ENCODE peak calls at places on chromosomes 3 and 15, in eight cellular contexts. I is HCT116, F is A549, L is GM12878, D is GM23338, E is K562, W is SK-N-SH, H is HepG2. G is an unnamed sample.
A peak's percentile ranks its signal among the peaks of the same experiment; 100 is the strongest.

GRCh38 chr15:53644681-53645080 is 114.8 kb downstream of the WDR72 start:
- DNase-seq in W (no peak), E (no peak), L (no peak), D (no peak), F (no peak), I (no peak), H (no peak), G (no peak)

GRCh38 chr15:69232144-69232543 is 66.6 kb upstream of the PAQR5 start:
- DNase-seq in E (no peak), F (no peak), H (no peak), L (no peak), I (no peak), D (no peak), W (no peak), G (no peak)

GRCh38 chr15:59996498-59997041 is 7.5 kb upstream of the FOXB1 start:
- DNase-seq in E (no peak), F (no peak), W (peak; percentile 15), H (peak; percentile 14), I (no peak), L (no peak), D (peak; percentile 64), G (no peak)

GRCh38 chr3:184227481-184227935 is 1.9 kb upstream of the VWA5B2 start:
- DNase-seq in F (peak; percentile 71), H (peak; percentile 44), W (peak; percentile 71), I (no peak), E (peak; percentile 80), L (no peak), D (peak; percentile 72), G (peak; percentile 35)

GRCh38 chr3:13073042-13073906 is at the start of gene IQSEC1:
- DNase-seq in L (no peak), D (peak; percentile 90), W (peak; percentile 94), I (no peak), F (no peak), E (peak; percentile 56), H (no peak), G (no peak)

GRCh38 chr15:73782339-73782979 is 29.3 kb upstream of the INSYN1 start:
- DNase-seq in I (no peak), L (no peak), W (no peak), E (no peak), F (no peak), H (no peak), D (no peak), G (no peak)

GRCh38 chr3:52707585-52707984 is 1.7 kb downstream of the SPCS1 start:
- DNase-seq in W (no peak), F (no peak), E (no peak), H (no peak), D (no peak), I (no peak), L (peak; percentile 55), G (no peak)

GRCh38 chr3:101943028-101943427 is 93.7 kb downstream of the NFKBIZ start:
- DNase-seq in W (no peak), H (no peak), I (no peak), D (no peak), E (no peak), L (no peak), F (no peak), G (no peak)

GRCh38 chr3:111906667-111907066 is 47.6 kb downstream of the PHLDB2 start:
- DNase-seq in F (no peak), H (no peak), I (no peak), E (no peak), W (no peak), D (no peak), L (no peak), G (no peak)

GRCh38 chr15:85128636-85129035 is 147.0 kb downstream of the PDE8A start:
- DNase-seq in F (no peak), H (no peak), I (no peak), E (no peak), L (no peak), D (no peak), W (no peak), G (no peak)

GRCh38 chr3:184333700-184334099 is 3.7 kb upstream of the FAM131A start:
- DNase-seq in F (no peak), W (no peak), D (no peak), I (no peak), H (no peak), E (no peak), L (no peak), G (no peak)

GRCh38 chr15:69422336-69422895 is 8.3 kb downstream of the KIF23 start:
- DNase-seq in I (no peak), F (no peak), E (no peak), W (no peak), H (no peak), L (no peak), D (no peak), G (no peak)

GRCh38 chr3:193872265-193872753 is 263.6 kb upstream of the HES1 start:
- DNase-seq in D (no peak), F (peak; percentile 60), H (peak; percentile 70), W (peak; percentile 30), I (peak; percentile 97), E (peak; percentile 52), L (no peak), G (peak; percentile 94)

DNA sequence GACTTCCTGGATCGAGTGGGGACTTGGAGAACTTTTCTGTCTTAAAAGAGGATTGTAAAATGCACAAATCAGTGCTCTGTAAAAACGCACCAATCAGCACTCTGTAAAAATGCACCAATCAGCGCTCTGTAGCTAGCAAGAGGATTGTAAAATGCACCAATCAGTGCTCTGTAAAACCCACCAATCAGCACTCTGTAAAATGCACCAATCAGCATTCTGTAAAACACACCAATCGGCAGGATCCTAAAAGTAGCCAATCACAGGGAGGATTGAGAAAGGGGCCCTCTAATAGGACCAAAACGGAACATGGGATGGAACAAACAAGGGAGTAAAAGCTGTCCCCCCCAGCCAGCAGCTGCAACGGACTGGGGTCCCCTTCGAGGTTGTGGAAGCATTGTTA is 587.4 kb upstream of the ALCAM start:
- DNase-seq in I (no peak), D (no peak), H (no peak), E (no peak), F (no peak), W (no peak), L (no peak), G (no peak)
- TF ChIP-seq REST in I (no peak), D (no peak), H (no peak), E (no peak), F (no peak), W (no peak), L (no peak), G (no peak)

GRCh38 chr3:115232167-115232566 is 85.1 kb upstream of the ZBTB20 start:
- DNase-seq in D (no peak), L (no peak), I (no peak), H (no peak), E (no peak), W (no peak), F (no peak), G (no peak)
- H3K4me3 ChIP-seq in D (no peak overlapping the region), L (no peak overlapping the region), I (no peak overlapping the region), H (no peak overlapping the region), E (no peak overlapping the region), W (no peak overlapping the region), F (no peak overlapping the region), G (no peak overlapping the region)

GRCh38 chr3:71425491-71426071 is 157.9 kb downstream of the FOXP1 start:
- DNase-seq in H (no peak), D (no peak), I (no peak), W (no peak), L (no peak), E (no peak), F (no peak), G (no peak)
- H3K4me1 ChIP-seq in H (no peaks in the 10 kb centered on the region), D (peaks cover 9% of the 10 kb centered on the region), I (no peaks in the 10 kb centered on the region), W (peaks cover 10% of the 10 kb centered on the region), L (peaks cover 13% of the 10 kb centered on the region), E (peaks cover 15% of the 10 kb centered on the region), F (peaks cover 9% of the 10 kb centered on the region), G (no peaks in the 10 kb centered on the region)

DNA sequence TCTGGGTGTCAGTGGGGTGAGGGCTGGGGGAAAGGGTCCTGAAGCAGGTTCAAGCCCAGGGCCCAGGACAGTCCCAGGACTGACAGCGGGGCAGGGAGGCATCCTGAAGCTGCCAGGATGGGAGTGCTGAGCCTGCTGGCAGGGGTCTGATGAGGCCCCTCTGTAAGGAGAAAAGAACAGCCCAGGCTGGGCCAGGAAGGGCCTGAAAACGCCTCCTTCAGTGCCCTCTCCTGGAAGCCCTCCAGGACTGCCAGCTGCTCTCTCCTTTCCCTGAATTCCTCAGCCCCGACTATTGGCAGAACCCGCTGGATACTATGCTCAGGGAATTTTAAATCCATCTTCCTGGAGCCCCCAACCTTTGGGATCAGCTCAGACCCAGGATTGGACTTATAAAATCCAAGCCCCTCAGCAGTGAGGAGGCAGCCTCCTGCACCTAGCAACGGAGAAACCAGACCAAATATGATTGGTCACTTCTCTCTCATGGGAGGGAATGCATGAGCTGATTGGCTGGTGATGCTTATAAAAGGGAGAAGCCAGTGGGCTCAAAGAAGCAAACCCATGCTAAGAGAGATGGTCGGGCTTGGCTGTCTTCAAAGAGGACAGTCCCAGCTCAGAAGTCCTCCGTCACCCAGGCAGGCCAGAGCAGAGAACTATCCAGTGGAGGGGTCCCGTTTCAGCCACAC is 203.5 kb upstream of the LINGO1 start:
- DNase-seq in L (no peak), D (peak; percentile 64), F (peak; percentile 72), H (no peak), I (peak; percentile 26), E (peak; percentile 50), W (peak; percentile 79), G (no peak)
- TF ChIP-seq REST in L (no peak), D (no peak), F (no peak), H (no peak), I (no peak), E (no peak), W (no peak), G (no peak)

GRCh38 chr3:118766306-118766669 is 268.4 kb downstream of the IGSF11 start:
- DNase-seq in E (no peak), H (no peak), I (no peak), W (no peak), L (no peak), D (no peak), F (no peak), G (no peak)

GRCh38 chr3:118755402-118755801 is 279.2 kb downstream of the IGSF11 start:
- DNase-seq in E (no peak), F (no peak), L (no peak), H (no peak), D (no peak), W (no peak), I (no peak), G (no peak)

GRCh38 chr3:118765636-118766305 is 268.9 kb downstream of the IGSF11 start:
- DNase-seq in L (no peak), H (no peak), F (no peak), D (no peak), I (no peak), E (no peak), W (no peak), G (no peak)

GRCh38 chr3:118760611-118761606 is 273.7 kb downstream of the IGSF11 start:
- DNase-seq in I (no peak), F (no peak), D (peak; percentile 79), W (peak; percentile 26), L (no peak), H (no peak), E (no peak), G (no peak)
- H3K4me3 ChIP-seq in I (no peak overlapping the region), F (no peak overlapping the region), D (peak overlapping the region; percentile 2), W (no peak overlapping the region), L (no peak overlapping the region), H (no peak overlapping the region), E (no peak overlapping the region), G (no peak overlapping the region)

G was measured in Panc1.